ENCODE peak calls at places on chromosomes 5 and 9, in six cellular contexts. One of them, this sample, is unnamed.

GRCh38 chr5:145937432-145938250 is 1.3 kb downstream of the SH3RF2 start:
- DNase-seq in AG04449: no peak
- DNase-seq in lung: no peak
- DNase-seq in IMR-90: peak
- DNase-seq in breast epithelium: no peak
- DNase-seq in HFF-Myc: no peak
- DNase-seq in this sample: no peak

GRCh38 chr5:115543365-115543700 is 1.2 kb downstream of the FEM1C start:
- DNase-seq in AG04449: no peak
- DNase-seq in lung: no peak
- DNase-seq in IMR-90: no peak
- DNase-seq in breast epithelium: no peak
- DNase-seq in HFF-Myc: no peak
- DNase-seq in this sample: no peak

GRCh38 chr9:85610074-85610855 is 131.5 kb downstream of the AGTPBP1 start:
- DNase-seq in AG04449: peak
- DNase-seq in lung: no peak
- DNase-seq in IMR-90: peak
- DNase-seq in breast epithelium: no peak
- DNase-seq in HFF-Myc: peak
- DNase-seq in this sample: peak

GRCh38 chr5:88674262-88675158 is 208.5 kb downstream of the MEF2C start:
- DNase-seq in AG04449: no peak
- DNase-seq in lung: no peak
- DNase-seq in IMR-90: no peak
- DNase-seq in breast epithelium: no peak
- DNase-seq in HFF-Myc: no peak
- DNase-seq in this sample: no peak

GRCh38 chr9:18920685-18921084 is 112.3 kb downstream of the SAXO1 start:
- DNase-seq in AG04449: no peak
- DNase-seq in lung: no peak
- DNase-seq in IMR-90: peak
- DNase-seq in breast epithelium: no peak
- DNase-seq in HFF-Myc: no peak
- DNase-seq in this sample: no peak

GRCh38 chr5:76608833-76609232 is 14.4 kb downstream of the F2RL2 start:
- DNase-seq in AG04449: no peak
- DNase-seq in lung: no peak
- DNase-seq in IMR-90: peak
- DNase-seq in breast epithelium: no peak
- DNase-seq in HFF-Myc: no peak
- DNase-seq in this sample: no peak

GRCh38 chr5:93603711-93604118 is 20.7 kb downstream of the NR2F1 start:
- DNase-seq in AG04449: no peak
- DNase-seq in lung: no peak
- DNase-seq in IMR-90: no peak
- DNase-seq in breast epithelium: no peak
- DNase-seq in HFF-Myc: no peak
- DNase-seq in this sample: no peak

GRCh38 chr9:131422241-131422792 is 28.4 kb downstream of the PRRC2B start:
- DNase-seq in AG04449: no peak
- DNase-seq in lung: no peak
- DNase-seq in IMR-90: peak
- DNase-seq in breast epithelium: peak
- DNase-seq in HFF-Myc: no peak
- DNase-seq in this sample: no peak

GRCh38 chr5:8807636-8808035 is 738.2 kb downstream of the SEMA5A start:
- DNase-seq in AG04449: no peak
- DNase-seq in lung: no peak
- DNase-seq in IMR-90: peak
- DNase-seq in breast epithelium: no peak
- DNase-seq in HFF-Myc: no peak
- DNase-seq in this sample: no peak

GRCh38 chr5:82356808-82357671 is 78.9 kb upstream of the RPS23 start:
- DNase-seq in AG04449: no peak
- DNase-seq in lung: peak
- DNase-seq in IMR-90: peak
- DNase-seq in breast epithelium: peak
- DNase-seq in HFF-Myc: peak
- DNase-seq in this sample: peak

GRCh38 chr5:7412369-7412768 is 16.4 kb downstream of the ADCY2 start:
- DNase-seq in AG04449: no peak
- DNase-seq in lung: no peak
- DNase-seq in IMR-90: no peak
- DNase-seq in breast epithelium: no peak
- DNase-seq in HFF-Myc: no peak
- DNase-seq in this sample: no peak

GRCh38 chr5:90561766-90562165 is 3.2 kb downstream of the ADGRV1 start:
- DNase-seq in AG04449: no peak
- DNase-seq in lung: no peak
- DNase-seq in IMR-90: no peak
- DNase-seq in breast epithelium: no peak
- DNase-seq in HFF-Myc: no peak
- DNase-seq in this sample: no peak

GRCh38 chr9:70479880-70480291 is 65.4 kb upstream of the KLF9 start:
- DNase-seq in AG04449: no peak
- DNase-seq in lung: no peak
- DNase-seq in IMR-90: peak
- DNase-seq in breast epithelium: peak
- DNase-seq in HFF-Myc: no peak
- DNase-seq in this sample: no peak

GRCh38 chr9:6805532-6805931 is 47.8 kb downstream of the KDM4C start:
- DNase-seq in AG04449: no peak
- DNase-seq in lung: no peak
- DNase-seq in IMR-90: peak
- DNase-seq in breast epithelium: no peak
- DNase-seq in HFF-Myc: peak
- DNase-seq in this sample: peak

GRCh38 chr9:127746959-127747569 is 12.0 kb upstream of the TOR2A start:
- DNase-seq in AG04449: no peak
- DNase-seq in lung: no peak
- DNase-seq in IMR-90: no peak
- DNase-seq in breast epithelium: no peak
- DNase-seq in HFF-Myc: no peak
- DNase-seq in this sample: no peak

GRCh38 chr9:12771891-12772290 is 2.9 kb upstream of the LURAP1L start:
- DNase-seq in AG04449: no peak
- DNase-seq in lung: no peak
- DNase-seq in IMR-90: peak
- DNase-seq in breast epithelium: no peak
- DNase-seq in HFF-Myc: no peak
- DNase-seq in this sample: no peak

DNA sequence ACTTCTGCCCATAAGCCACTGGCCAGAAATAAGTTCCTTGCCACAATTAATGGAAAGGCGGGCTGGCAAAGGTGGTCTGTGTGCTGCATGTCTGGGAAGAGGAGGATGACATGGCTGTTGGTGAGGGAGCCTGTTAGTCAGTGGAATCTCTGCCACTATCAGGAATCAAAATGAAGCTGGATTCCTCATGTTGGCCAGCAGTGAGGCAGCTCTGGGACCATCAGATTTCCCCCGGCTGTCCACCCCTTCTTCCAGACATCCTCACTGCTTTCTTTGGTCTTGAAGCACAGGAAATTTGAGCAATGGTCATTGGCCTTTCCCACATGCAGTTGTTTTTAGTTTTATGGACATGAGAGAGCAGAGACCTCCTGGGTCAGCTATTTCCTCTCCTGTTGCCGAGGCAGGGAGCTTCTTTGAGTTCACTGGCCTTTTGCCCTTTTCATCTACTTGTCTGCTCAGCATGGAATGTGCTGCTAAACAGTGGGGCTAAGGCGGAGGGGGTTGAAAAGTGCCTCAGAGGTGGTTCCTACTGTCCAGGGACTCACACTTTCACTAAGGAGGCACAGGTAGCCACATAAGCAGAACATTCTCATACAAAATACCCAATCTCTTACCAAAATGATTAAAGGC is 34.8 kb upstream of the NEURL1B start:
- DNase-seq in AG04449: no peak
- DNase-seq in lung: no peak
- DNase-seq in IMR-90: no peak
- DNase-seq in breast epithelium: no peak
- DNase-seq in HFF-Myc: no peak
- DNase-seq in this sample: no peak
- TF ChIP-seq CTCF in AG04449: no peak
- TF ChIP-seq CTCF in lung: no peak
- TF ChIP-seq CTCF in IMR-90: no peak
- TF ChIP-seq CTCF in breast epithelium: no peak
- TF ChIP-seq CTCF in HFF-Myc: no peak
- TF ChIP-seq CTCF in this sample: no peak

DNA sequence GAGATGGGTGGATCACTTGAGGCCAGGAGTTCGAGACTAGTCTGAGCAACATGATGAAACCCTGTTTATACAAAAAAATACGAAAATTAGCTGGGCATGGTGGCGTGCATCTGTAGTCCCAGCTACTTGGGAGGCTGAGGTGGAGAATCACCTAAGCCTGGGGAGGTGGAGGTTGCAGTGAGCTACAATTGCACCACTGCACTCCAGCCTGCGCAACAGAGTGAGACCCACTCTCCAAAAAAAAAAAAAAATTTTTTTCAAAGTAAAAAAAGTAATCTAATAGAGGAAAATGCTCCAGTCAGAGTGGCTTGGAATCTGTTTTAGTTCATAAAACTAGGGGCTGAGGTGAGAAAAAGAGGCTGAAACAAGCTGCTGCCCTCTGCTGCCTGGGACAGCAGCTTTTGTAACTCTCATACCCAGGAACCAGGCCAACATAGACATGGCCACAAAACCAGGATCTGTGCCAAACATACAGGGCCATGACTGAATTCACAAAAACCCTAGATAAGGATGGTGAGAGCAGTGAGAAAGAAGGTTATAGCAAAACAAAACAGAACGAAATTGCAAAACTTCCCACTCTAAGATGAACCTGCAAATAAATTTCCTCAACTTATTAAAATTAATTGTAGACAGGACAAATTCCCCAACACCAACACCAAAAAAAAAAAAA is 13.1 kb upstream of the DCAF12 start:
- DNase-seq in AG04449: peak
- DNase-seq in lung: peak
- DNase-seq in IMR-90: peak
- DNase-seq in breast epithelium: no peak
- DNase-seq in HFF-Myc: peak
- DNase-seq in this sample: peak
- TF ChIP-seq CTCF in AG04449: peak
- TF ChIP-seq CTCF in lung: no peak
- TF ChIP-seq CTCF in IMR-90: peak
- TF ChIP-seq CTCF in breast epithelium: no peak
- TF ChIP-seq CTCF in HFF-Myc: peak
- TF ChIP-seq CTCF in this sample: peak

GRCh38 chr5:131305906-131306305 is 42.1 kb downstream of the CDC42SE2 start:
- DNase-seq in AG04449: no peak
- DNase-seq in lung: no peak
- DNase-seq in IMR-90: peak
- DNase-seq in breast epithelium: no peak
- DNase-seq in HFF-Myc: no peak
- DNase-seq in this sample: no peak

GRCh38 chr5:131305138-131305650 is 41.3 kb downstream of the CDC42SE2 start:
- DNase-seq in AG04449: no peak
- DNase-seq in lung: no peak
- DNase-seq in IMR-90: no peak
- DNase-seq in breast epithelium: no peak
- DNase-seq in HFF-Myc: no peak
- DNase-seq in this sample: no peak

GRCh38 chr5:131304414-131304813 is 40.6 kb downstream of the CDC42SE2 start:
- DNase-seq in AG04449: no peak
- DNase-seq in lung: no peak
- DNase-seq in IMR-90: no peak
- DNase-seq in breast epithelium: no peak
- DNase-seq in HFF-Myc: no peak
- DNase-seq in this sample: no peak

GRCh38 chr5:131303537-131303936 is 39.7 kb downstream of the CDC42SE2 start:
- DNase-seq in AG04449: peak
- DNase-seq in lung: no peak
- DNase-seq in IMR-90: peak
- DNase-seq in breast epithelium: no peak
- DNase-seq in HFF-Myc: no peak
- DNase-seq in this sample: peak

DNA sequence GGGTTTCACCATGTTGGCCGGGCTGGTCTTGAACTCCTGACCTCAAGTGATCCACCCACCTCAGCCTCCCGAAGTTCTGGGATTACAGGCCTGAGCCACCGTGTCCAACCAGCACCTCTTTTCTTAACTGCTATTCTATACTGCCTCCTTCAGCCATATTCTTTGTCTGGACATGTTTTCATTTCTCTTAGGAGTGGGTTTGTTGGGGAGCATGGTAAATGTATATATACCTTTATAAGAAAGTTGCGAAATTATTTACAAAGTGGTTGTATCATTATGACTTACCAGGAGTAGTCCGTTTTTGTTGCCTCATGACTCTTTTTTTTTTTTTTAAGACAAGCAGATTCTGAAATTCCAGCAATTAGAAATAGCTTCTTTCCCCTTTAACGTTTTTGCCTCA is 38.7 kb downstream of the CDC42SE2 start:
- DNase-seq in AG04449: no peak
- DNase-seq in lung: no peak
- DNase-seq in IMR-90: no peak
- DNase-seq in breast epithelium: no peak
- DNase-seq in HFF-Myc: no peak
- DNase-seq in this sample: no peak
- TF ChIP-seq CTCF in AG04449: no peak
- TF ChIP-seq CTCF in lung: no peak
- TF ChIP-seq CTCF in IMR-90: no peak
- TF ChIP-seq CTCF in breast epithelium: no peak
- TF ChIP-seq CTCF in HFF-Myc: no peak
- TF ChIP-seq CTCF in this sample: no peak

GRCh38 chr5:32690153-32690552 is 21.0 kb upstream of the NPR3 start:
- DNase-seq in AG04449: no peak
- DNase-seq in lung: no peak
- DNase-seq in IMR-90: no peak
- DNase-seq in breast epithelium: no peak
- DNase-seq in HFF-Myc: no peak
- DNase-seq in this sample: no peak
- TF ChIP-seq CTCF in AG04449: peak
- TF ChIP-seq CTCF in lung: no peak
- TF ChIP-seq CTCF in IMR-90: peak
- TF ChIP-seq CTCF in breast epithelium: no peak
- TF ChIP-seq CTCF in HFF-Myc: peak
- TF ChIP-seq CTCF in this sample: peak

GRCh38 chr5:1011226-1011631 is 2.6 kb downstream of the NKD2 start:
- DNase-seq in AG04449: no peak
- DNase-seq in lung: no peak
- DNase-seq in IMR-90: no peak
- DNase-seq in breast epithelium: no peak
- DNase-seq in HFF-Myc: no peak
- DNase-seq in this sample: no peak
- TF ChIP-seq CTCF in AG04449: peak
- TF ChIP-seq CTCF in lung: no peak
- TF ChIP-seq CTCF in IMR-90: no peak
- TF ChIP-seq CTCF in breast epithelium: no peak
- TF ChIP-seq CTCF in HFF-Myc: peak
- TF ChIP-seq CTCF in this sample: peak